ENCODE peak calls at places on chromosomes 11 and 22, in four cellular contexts. J, C, I and B are unnamed samples. For H3K4me1, the result is how much of the 10 kb centered on the place peaks cover.

GRCh38 chr11:80197155-80197554 is 756.3 kb upstream of the TENM4 start:
- DNase-seq in J (no peak), C (no peak), I (no peak), B (no peak)

GRCh38 chr22:25232301-25232700 is 12.9 kb downstream of the CRYBB2 start:
- DNase-seq in J (no peak), C (no peak), I (peak), B (no peak)

GRCh38 chr22:49968831-49969661 is 8.5 kb downstream of the PIM3 start:
- DNase-seq in J (no peak), C (no peak), I (no peak), B (peak)

GRCh38 chr11:47332791-47333525 is 19.5 kb downstream of the MYBPC3 start:
- DNase-seq in J (no peak), C (no peak), I (no peak), B (no peak)

GRCh38 chr22:22605074-22605404 is 39.4 kb upstream of the GGTLC2 start:
- DNase-seq in J (no peak), C (no peak), I (no peak), B (no peak)

GRCh38 chr11:45921561-45922424 is 663 bp upstream of the LARGE2 start:
- DNase-seq in J (no peak), C (no peak), I (peak), B (no peak)

GRCh38 chr11:69403556-69404215 is 77.8 kb upstream of the LINC01488 start:
- DNase-seq in J (no peak), C (no peak), I (no peak), B (no peak)

GRCh38 chr22:48098936-48099245 is 1336.4 kb downstream of the TBC1D22A start:
- DNase-seq in J (no peak), C (no peak), I (no peak), B (peak)

GRCh38 chr11:4881860-4882500 is at the start of gene OR51T1:
- DNase-seq in J (no peak), C (no peak), I (no peak), B (no peak)

GRCh38 chr11:56740107-56740506 is 8.4 kb downstream of the OR9G4 start:
- DNase-seq in J (no peak), C (no peak), I (no peak), B (no peak)

GRCh38 chr22:19619144-19620009 is 94.9 kb upstream of the SEPTIN5 start:
- DNase-seq in J (no peak), C (no peak), I (no peak), B (no peak)

GRCh38 chr11:100673063-100673462 is 14.0 kb upstream of the ARHGAP42 start:
- DNase-seq in J (no peak), C (no peak), I (no peak), B (no peak)

GRCh38 chr22:36359172-36359973 is 28.4 kb downstream of the MYH9 start:
- DNase-seq in J (no peak), C (no peak), I (no peak), B (no peak)

GRCh38 chr11:45930031-45930794 is 7.8 kb downstream of the LARGE2 start:
- DNase-seq in J (no peak), C (peak), I (no peak), B (no peak)

GRCh38 chr11:115656041-115656440 is 151.8 kb upstream of the CADM1 start:
- DNase-seq in J (no peak), C (no peak), I (peak), B (no peak)

GRCh38 chr11:74673956-74674355 is 57.3 kb downstream of the CHRDL2 start:
- DNase-seq in J (no peak), C (no peak), I (no peak), B (no peak)

GRCh38 chr11:67300756-67301312 is 2.5 kb upstream of the SSH3 start:
- DNase-seq in J (no peak), C (peak), I (no peak), B (no peak)

GRCh38 chr11:70853103-70853830 is 399.1 kb downstream of the SHANK2 start:
- DNase-seq in J (no peak), C (no peak), I (no peak), B (no peak)

GRCh38 chr11:110762596-110762995 is 50.4 kb upstream of the ARHGAP20 start:
- DNase-seq in J (no peak), C (no peak), I (no peak), B (no peak)

GRCh38 chr11:76850815-76851214 is 9.9 kb upstream of the ACER3 start:
- DNase-seq in J (peak), C (no peak), I (no peak), B (peak)

GRCh38 chr11:116732740-116733385 is 39.9 kb downstream of the BUD13 start:
- DNase-seq in J (no peak), C (peak), I (peak), B (peak)

GRCh38 chr11:27469333-27469680 is 3.3 kb downstream of the LGR4 start:
- DNase-seq in J (no peak), C (no peak), I (no peak), B (no peak)
- H3K4me1 ChIP-seq in J (under half), C (under half), I (under half), B (under half)

GRCh38 chr11:96211433-96211832 is 131.6 kb downstream of the MAML2 start:
- DNase-seq in J (no peak), C (no peak), I (peak), B (no peak)

GRCh38 chr11:96204721-96205459 is 138.1 kb downstream of the MAML2 start:
- DNase-seq in J (no peak), C (no peak), I (no peak), B (no peak)

GRCh38 chr11:96204366-96204659 is 138.7 kb downstream of the MAML2 start:
- DNase-seq in J (no peak), C (no peak), I (no peak), B (no peak)

GRCh38 chr11:96205460-96205809 is 137.6 kb downstream of the MAML2 start:
- DNase-seq in J (no peak), C (no peak), I (no peak), B (no peak)

DNA sequence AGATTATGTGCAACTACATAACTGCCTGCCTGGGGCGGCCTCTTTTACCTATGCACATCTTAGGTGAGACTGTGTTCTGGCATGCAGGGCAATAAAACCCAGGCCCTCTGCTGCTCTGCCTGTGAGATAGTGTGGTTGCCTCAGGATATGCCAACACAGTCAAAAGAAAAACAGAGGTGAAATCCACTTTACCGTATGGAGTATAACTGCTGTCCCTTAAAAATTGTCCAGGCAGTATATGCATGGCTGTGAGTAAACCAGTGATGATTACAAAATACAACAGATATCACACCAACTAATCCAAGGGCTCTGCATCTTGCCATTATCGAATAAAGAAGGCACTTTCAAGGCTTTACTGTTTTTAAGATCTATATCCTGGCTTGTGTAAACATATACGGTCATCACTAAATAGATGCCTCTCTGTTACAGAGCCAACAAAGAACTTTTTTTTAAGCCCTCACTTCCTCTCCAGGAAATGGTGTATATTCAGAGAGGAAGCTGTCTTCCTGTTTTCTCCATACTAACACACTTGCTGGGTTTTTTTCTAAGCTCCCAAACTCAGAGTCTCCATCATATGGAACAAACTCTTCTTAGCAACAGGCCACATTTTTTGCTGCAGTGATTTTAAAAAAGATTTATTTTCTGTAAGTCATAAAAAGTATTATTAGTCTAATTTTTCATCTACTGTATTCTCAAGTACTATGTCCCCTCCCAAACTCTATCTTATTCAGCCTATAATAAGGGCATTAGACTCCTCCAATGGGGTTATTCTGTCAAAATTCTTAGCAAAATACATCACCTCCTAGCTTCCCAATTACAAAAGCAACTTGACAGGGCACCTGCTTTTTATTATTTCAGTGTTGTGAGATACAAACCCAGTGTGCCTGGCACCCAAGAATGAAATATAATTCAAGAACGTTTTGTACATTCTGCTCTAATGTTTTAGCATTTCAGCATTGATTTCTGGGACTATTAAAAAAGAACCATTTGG is 135.2 kb downstream of the MAML2 start:
- DNase-seq in J (no peak), C (no peak), I (peak), B (no peak)
- H3K4me1 ChIP-seq in J (under half), C (under half), I (under half), B (under half)

GRCh38 chr11:117862019-117862725 is 14.3 kb downstream of the FXYD6 start:
- DNase-seq in J (peak), C (no peak), I (no peak), B (no peak)
- H3K4me1 ChIP-seq in J (under half), C (half or more), I (under half), B (under half)

GRCh38 chr11:59145534-59145933 is 2.9 kb downstream of the FAM111A start:
- DNase-seq in J (no peak), C (no peak), I (no peak), B (no peak)
- H3K4me1 ChIP-seq in J (under half), C (under half), I (under half), B (under half)

GRCh38 chr11:8763070-8763469 is 80.5 kb downstream of the RPL27A start:
- DNase-seq in J (no peak), C (no peak), I (no peak), B (no peak)

GRCh38 chr11:8759634-8760033 is 77.0 kb downstream of the RPL27A start:
- DNase-seq in J (no peak), C (no peak), I (no peak), B (no peak)

GRCh38 chr11:8757533-8757932 is 74.9 kb downstream of the RPL27A start:
- DNase-seq in J (no peak), C (no peak), I (no peak), B (no peak)

GRCh38 chr11:8758619-8759169 is 76.1 kb downstream of the RPL27A start:
- DNase-seq in J (no peak), C (no peak), I (no peak), B (no peak)

DNA sequence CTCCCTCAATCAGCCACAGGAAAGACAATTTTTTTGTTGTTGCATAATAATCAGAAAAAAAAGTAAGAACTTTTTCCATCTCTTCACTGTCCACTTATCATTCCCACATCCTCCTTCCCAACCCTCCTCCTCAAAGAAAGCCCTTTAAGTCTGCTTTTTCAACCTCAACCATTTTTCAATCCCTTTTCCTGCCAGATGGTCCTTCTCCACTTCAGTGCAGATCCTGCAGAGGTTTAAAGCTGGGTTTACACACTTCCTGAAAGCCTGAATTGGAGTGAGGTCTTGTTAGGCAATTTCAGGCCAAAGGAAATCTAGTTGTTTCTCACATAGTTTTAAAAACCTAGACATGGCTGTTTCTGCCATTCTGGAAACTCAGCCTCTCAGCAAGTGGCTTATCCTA is 78.3 kb downstream of the RPL27A start:
- DNase-seq in J (no peak), C (no peak), I (no peak), B (no peak)
- H3K4me1 ChIP-seq in J (under half), C (half or more), I (under half), B (half or more)